ENCODE peak calls at places on chromosome 2, in six cellular contexts. A is A549, H is GM12878, I is K562, T is HepG2, Y is endothelial cell of umbilical vein. N is an unnamed sample.

GRCh38 chr2:185787530-185788145 is 49.0 kb downstream of the FSIP2 start:
- DNase-seq in A (no peak), H (no peak), I (no peak), T (no peak), Y (peak), N (no peak)

GRCh38 chr2:106117882-106118684 is 76.0 kb downstream of the UXS1 start:
- DNase-seq in A (no peak), H (no peak), I (no peak), T (no peak), Y (no peak), N (no peak)

GRCh38 chr2:230347659-230348305 is 20.8 kb downstream of the SP140L start:
- DNase-seq in A (no peak), H (peak), I (no peak), T (no peak), Y (peak), N (no peak)

GRCh38 chr2:127413782-127414743 is 4.2 kb upstream of the PROC start:
- DNase-seq in A (peak), H (no peak), I (no peak), T (peak), Y (peak), N (no peak)

GRCh38 chr2:85265304-85265703 is 62.5 kb downstream of the TGOLN2 start:
- DNase-seq in A (no peak), H (no peak), I (no peak), T (no peak), Y (no peak), N (no peak)

GRCh38 chr2:214069254-214069653 is 341.6 kb upstream of the VWC2L start:
- DNase-seq in A (peak), H (no peak), I (no peak), T (peak), Y (peak), N (peak)

GRCh38 chr2:214066847-214067246 is 344.0 kb upstream of the VWC2L start:
- DNase-seq in A (no peak), H (no peak), I (no peak), T (no peak), Y (no peak), N (no peak)

GRCh38 chr2:84676295-84676694 is 160.0 kb downstream of the DNAH6 start:
- DNase-seq in A (no peak), H (no peak), I (no peak), T (no peak), Y (no peak), N (no peak)

GRCh38 chr2:12824771-12825363 is 108.1 kb downstream of the TRIB2 start:
- DNase-seq in A (no peak), H (no peak), I (no peak), T (no peak), Y (no peak), N (peak)

GRCh38 chr2:236075802-236076201 is 92.4 kb downstream of the GBX2 start:
- DNase-seq in A (no peak), H (no peak), I (no peak), T (peak), Y (no peak), N (no peak)
- TF ChIP-seq MYC in A (no peak), H (no peak), I (no peak), T (no peak), Y (no peak), N (no peak)

GRCh38 chr2:26238301-26238958 is 6.0 kb downstream of the HADHA start:
- DNase-seq in A (no peak), H (no peak), I (no peak), T (peak), Y (no peak), N (peak)
- TF ChIP-seq MYC in A (no peak), H (no peak), I (no peak), T (no peak), Y (no peak), N (no peak)

GRCh38 chr2:240021488-240022104 is 3.5 kb downstream of the NDUFA10 start:
- DNase-seq in A (peak), H (no peak), I (peak), T (peak), Y (peak), N (peak)
- TF ChIP-seq MYC in A (no peak), H (no peak), I (no peak), T (no peak), Y (no peak), N (no peak)

DNA sequence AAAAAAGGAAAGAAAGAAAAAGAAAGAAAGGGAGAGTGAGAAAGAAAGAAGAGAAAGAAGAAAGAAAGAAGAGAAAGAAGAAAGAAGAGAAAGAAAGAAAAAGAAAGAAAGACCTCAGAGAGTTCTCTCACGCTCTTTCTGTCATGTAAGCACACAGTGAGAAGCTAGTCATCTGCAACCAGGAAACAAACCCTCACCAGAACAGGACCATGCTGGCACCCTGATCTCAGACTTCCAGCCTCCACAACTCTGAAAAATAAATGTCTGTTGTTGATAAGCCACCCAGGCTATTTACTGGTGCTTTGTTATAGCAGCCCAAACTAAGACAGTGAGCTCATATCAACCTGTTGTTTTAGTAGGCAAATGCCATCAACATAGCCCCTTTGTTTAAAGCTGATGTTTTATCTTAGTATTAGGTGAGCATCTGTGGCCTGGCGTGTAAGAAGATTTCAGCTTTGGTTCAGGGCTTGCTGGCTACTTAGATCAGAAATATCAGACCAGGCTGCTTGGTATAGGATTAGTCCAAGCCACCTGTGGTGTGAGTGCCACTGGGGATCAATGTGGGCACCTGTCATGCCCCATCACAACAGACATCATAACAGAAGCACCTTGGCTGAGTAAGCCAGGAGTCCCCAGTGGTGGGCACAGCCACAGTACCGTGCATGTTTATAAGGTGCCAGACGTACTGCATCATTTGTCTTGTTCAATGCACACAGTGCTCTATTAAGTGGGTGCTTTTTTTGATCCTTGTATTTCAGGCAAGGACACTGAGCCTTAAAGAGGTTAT is 94.4 kb downstream of the LBH start:
- DNase-seq in A (no peak), H (no peak), I (no peak), T (no peak), Y (no peak), N (no peak)
- TF ChIP-seq MYC in A (no peak), H (no peak), I (no peak), T (no peak), Y (no peak), N (no peak)

GRCh38 chr2:66506265-66506664 is 71.3 kb downstream of the MEIS1 start:
- DNase-seq in A (no peak), H (no peak), I (no peak), T (no peak), Y (no peak), N (no peak)

GRCh38 chr2:66509326-66509811 is 74.4 kb downstream of the MEIS1 start:
- DNase-seq in A (no peak), H (no peak), I (no peak), T (no peak), Y (peak), N (no peak)

GRCh38 chr2:66508358-66509071 is 73.6 kb downstream of the MEIS1 start:
- DNase-seq in A (no peak), H (no peak), I (no peak), T (no peak), Y (peak), N (no peak)

GRCh38 chr2:66512626-66513025 is 77.7 kb downstream of the MEIS1 start:
- DNase-seq in A (no peak), H (no peak), I (no peak), T (no peak), Y (peak), N (no peak)

DNA sequence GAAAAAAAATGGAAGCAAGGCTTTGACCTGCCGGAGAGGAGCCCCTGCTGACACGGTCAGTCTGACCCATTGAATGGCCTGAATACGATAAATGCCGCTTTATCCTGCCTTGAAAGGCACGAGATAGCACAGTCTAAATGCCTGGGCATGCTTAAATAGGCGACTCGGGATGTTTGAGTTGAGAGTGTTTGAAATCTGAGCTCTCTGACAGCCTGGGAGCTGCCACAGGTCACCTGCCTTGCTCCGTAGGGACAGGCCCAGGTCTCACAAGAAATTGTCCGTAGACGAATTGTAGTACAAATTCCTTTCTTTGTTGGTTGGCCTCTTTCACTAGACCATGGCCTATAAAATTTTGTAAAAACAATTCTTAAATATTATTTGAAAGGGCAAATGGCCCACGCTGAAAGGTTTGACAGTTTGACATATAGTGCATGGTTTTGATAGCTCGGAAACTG is 72.8 kb downstream of the MEIS1 start:
- DNase-seq in A (no peak), H (no peak), I (no peak), T (no peak), Y (no peak), N (no peak)
- TF ChIP-seq MYC in A (no peak), H (no peak), I (no peak), T (no peak), Y (no peak), N (no peak)

GRCh38 chr2:142876423-142876822 is 1.0 kb upstream of the KYNU start:
- DNase-seq in A (peak), H (no peak), I (no peak), T (no peak), Y (peak), N (no peak)
- TF ChIP-seq MYC in A (no peak), H (no peak), I (no peak), T (no peak), Y (no peak), N (no peak)